ENCODE peak calls at places on chromosomes 11 and 22, in eight cellular contexts. S is AG10803, X is HFF-Myc, H is choroid plexus epithelial cell, D is psoas muscle, P is fibroblast of pulmonary artery, N is tibial nerve, Y is pancreas. K is an unnamed sample.

GRCh38 chr11:73376803-73377629 is 817 bp downstream of the RELT start:
- DNase-seq in S (peak; percentile 89), X (no peak), H (peak; percentile 83), D (peak; percentile 71), P (peak; percentile 73), N (peak; percentile 62), Y (peak; percentile 22), K (peak; percentile 54)

GRCh38 chr11:46364791-46365190 is 16.7 kb upstream of the MDK start:
- DNase-seq in S (no peak), X (no peak), H (no peak), D (no peak), P (no peak), N (no peak), Y (no peak), K (no peak)

GRCh38 chr11:121318848-121319834 is 26.6 kb downstream of the SC5D start:
- DNase-seq in S (peak; percentile 57), X (peak; percentile 49), H (peak; percentile 77), D (no peak), P (peak; percentile 68), N (peak; percentile 32), Y (no peak), K (peak; percentile 41)

GRCh38 chr11:91513734-91514133 is 710.9 kb upstream of the FAT3 start:
- DNase-seq in S (no peak), X (no peak), H (peak; percentile 6), D (no peak), P (no peak), N (no peak), Y (no peak), K (no peak)

GRCh38 chr22:46502776-46503175 is 34.6 kb downstream of the CELSR1 start:
- DNase-seq in S (no peak), X (no peak), H (no peak), D (no peak), P (no peak), N (no peak), Y (no peak), K (no peak)

GRCh38 chr11:63023851-63024648 is 8.4 kb upstream of the SLC22A8 start:
- DNase-seq in S (peak; percentile 67), X (peak; percentile 44), H (peak; percentile 83), D (peak; percentile 85), P (peak; percentile 76), N (peak; percentile 99), Y (peak; percentile 73), K (peak; percentile 69)

GRCh38 chr22:41772645-41773044 is 27.8 kb upstream of the CCDC134 start:
- DNase-seq in S (no peak), X (no peak), H (no peak), D (no peak), P (peak; percentile 10), N (no peak), Y (no peak), K (no peak)

GRCh38 chr11:110000045-110000502 is 93.1 kb upstream of the ZC3H12C start:
- DNase-seq in S (peak; percentile 96), X (peak; percentile 25), H (peak; percentile 95), D (no peak), P (peak; percentile 91), N (no peak), Y (no peak), K (peak; percentile 96)

GRCh38 chr11:132853886-132854285 is 678.4 kb downstream of the OPCML start:
- DNase-seq in S (no peak), X (no peak), H (no peak), D (no peak), P (no peak), N (no peak), Y (no peak), K (no peak)

GRCh38 chr11:68424981-68425865 is 35.3 kb upstream of the PPP6R3 start:
- DNase-seq in S (no peak), X (no peak), H (no peak), D (no peak), P (no peak), N (no peak), Y (no peak), K (no peak)

GRCh38 chr22:40520562-40520961 is 116.0 kb downstream of the MRTFA start:
- DNase-seq in S (no peak), X (no peak), H (no peak), D (no peak), P (no peak), N (no peak), Y (no peak), K (no peak)

GRCh38 chr11:107916671-107917241 is 11.5 kb upstream of the RAB39A start:
- DNase-seq in S (peak; percentile 18), X (peak; percentile 9), H (peak; percentile 18), D (no peak), P (peak; percentile 36), N (no peak), Y (no peak), K (no peak)

GRCh38 chr22:22616636-22617035 is 27.8 kb upstream of the GGTLC2 start:
- DNase-seq in S (no peak), X (no peak), H (peak; percentile 5), D (no peak), P (no peak), N (no peak), Y (no peak), K (no peak)

GRCh38 chr11:113563766-113564165 is 88.6 kb upstream of the DRD2 start:
- DNase-seq in S (no peak), X (no peak), H (no peak), D (no peak), P (no peak), N (no peak), Y (no peak), K (no peak)

GRCh38 chr22:50090141-50090714 is 422 bp downstream of the MOV10L1 start:
- DNase-seq in S (no peak), X (no peak), H (no peak), D (no peak), P (no peak), N (no peak), Y (no peak), K (no peak)
- H3K4me3 ChIP-seq in S (no peak overlapping the region), X (no peak overlapping the region), H (no peak overlapping the region), D (no peak overlapping the region), P (no peak overlapping the region), N (no peak overlapping the region), Y (no peak overlapping the region), K (no peak overlapping the region)

DNA sequence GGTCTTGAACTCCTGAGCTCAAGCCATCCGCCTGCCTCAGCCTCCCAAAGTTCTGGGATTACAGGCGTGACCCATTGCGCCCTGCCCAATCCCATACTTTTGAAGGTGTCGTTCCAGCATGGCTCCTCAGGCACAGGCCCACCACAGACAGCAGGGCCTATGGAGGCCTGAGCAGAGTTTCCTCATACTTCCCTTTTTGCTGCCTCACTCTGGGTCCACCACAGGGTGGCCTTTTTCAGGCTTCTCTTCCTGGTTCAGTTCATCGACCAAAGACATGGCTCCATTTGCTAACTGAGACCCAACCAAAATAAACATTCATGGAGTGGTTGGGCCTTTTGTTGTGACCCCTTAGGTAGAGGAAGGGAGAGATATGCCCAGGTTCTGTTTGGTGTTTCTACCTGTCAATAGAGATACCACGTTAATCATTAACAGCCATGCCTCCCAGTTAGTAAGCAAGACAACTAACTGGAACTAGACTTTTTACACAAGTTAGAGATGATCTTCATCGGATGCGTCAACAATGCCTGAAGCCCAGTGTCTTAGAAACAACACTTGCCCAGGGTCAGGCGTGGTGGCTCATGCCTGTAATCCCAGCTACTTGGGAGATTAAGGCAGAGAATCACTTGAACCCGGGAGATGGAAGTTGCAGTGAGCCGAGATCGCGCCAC is 35.1 kb downstream of the TRIOBP start:
- DNase-seq in S (no peak), X (no peak), H (no peak), D (no peak), P (no peak), N (no peak), Y (no peak), K (no peak)
- TF ChIP-seq CTCF in S (peak; percentile 9), X (no peak), H (peak; percentile 34), D (no peak), P (peak; percentile 9), N (no peak), Y (no peak), K (no peak)

GRCh38 chr22:49825436-49825835 is 2.2 kb downstream of the BRD1 start:
- DNase-seq in S (peak; percentile 31), X (no peak), H (peak; percentile 37), D (no peak), P (peak; percentile 25), N (no peak), Y (no peak), K (peak; percentile 30)

GRCh38 chr22:49823289-49824045 is 4.2 kb downstream of the BRD1 start:
- DNase-seq in S (no peak), X (no peak), H (no peak), D (no peak), P (no peak), N (no peak), Y (no peak), K (no peak)

GRCh38 chr22:49824936-49825335 is 2.7 kb downstream of the BRD1 start:
- DNase-seq in S (no peak), X (no peak), H (no peak), D (no peak), P (no peak), N (no peak), Y (no peak), K (no peak)

GRCh38 chr22:49825944-49826602 is 1.6 kb downstream of the BRD1 start:
- DNase-seq in S (peak; percentile 22), X (no peak), H (peak; percentile 34), D (no peak), P (peak; percentile 22), N (no peak), Y (no peak), K (peak; percentile 37)

GRCh38 chr22:49824185-49824925 is 3.3 kb downstream of the BRD1 start:
- DNase-seq in S (no peak), X (no peak), H (no peak), D (no peak), P (no peak), N (no peak), Y (no peak), K (no peak)
- H3K4me3 ChIP-seq in S (no peak overlapping the region), X (peak overlapping the region; percentile 74), H (no peak overlapping the region), D (peak overlapping the region; percentile 71), P (no peak overlapping the region), N (no peak overlapping the region), Y (no peak overlapping the region), K (no peak overlapping the region)

GRCh38 chr22:19800761-19801244 is 40.2 kb downstream of the TBX1 start:
- DNase-seq in S (peak; percentile 51), X (no peak), H (peak; percentile 49), D (no peak), P (peak; percentile 32), N (no peak), Y (no peak), K (peak; percentile 26)
- TF ChIP-seq CTCF in S (peak; percentile 52), X (peak; percentile 57), H (peak; percentile 61), D (peak; percentile 27), P (peak; percentile 31), N (no peak), Y (no peak), K (peak; percentile 57)

GRCh38 chr11:315516-315994 is 1.7 kb downstream of the IFITM1 start:
- DNase-seq in S (no peak), X (no peak), H (no peak), D (no peak), P (no peak), N (no peak), Y (no peak), K (no peak)
- H3K4me3 ChIP-seq in S (peak overlapping the region; percentile 80), X (peak overlapping the region; percentile 67), H (peak overlapping the region; percentile 76), D (peak overlapping the region; percentile 67), P (peak overlapping the region; percentile 81), N (peak overlapping the region; percentile 41), Y (peak overlapping the region; percentile 41), K (peak overlapping the region; percentile 31)